ENCODE peak calls at places on chromosomes 2 and 18, in eight cellular contexts. Y is thoracic aorta, K is A549, L is prostate gland, U is breast epithelium, I is IMR-90, A is GM23248, G is tibial nerve. S is an unnamed sample. For H3K4me1, the result is how much of the 10 kb centered on the place peaks cover.

GRCh38 chr2:233997726-233998125 is 52.8 kb upstream of the SPP2 start:
- DNase-seq in Y (no peak), K (no peak), L (no peak), U (no peak), I (no peak), A (no peak), G (no peak), S (no peak)

GRCh38 chr2:163604941-163605555 is 130.8 kb downstream of the FIGN start:
- DNase-seq in Y (no peak), K (no peak), L (no peak), U (no peak), I (peak), A (peak), G (no peak), S (no peak)

GRCh38 chr18:62198259-62198658 is 11.2 kb downstream of the RELCH start:
- DNase-seq in Y (no peak), K (no peak), L (no peak), U (no peak), I (no peak), A (peak), G (no peak), S (no peak)

GRCh38 chr2:104855174-104856085 is 1.5 kb downstream of the POU3F3 start:
- DNase-seq in Y (no peak), K (no peak), L (no peak), U (no peak), I (no peak), A (no peak), G (no peak), S (no peak)

GRCh38 chr2:177817300-177817699 is 255.3 kb downstream of the PDE11A start:
- DNase-seq in Y (no peak), K (no peak), L (no peak), U (no peak), I (no peak), A (no peak), G (no peak), S (no peak)

GRCh38 chr2:42618972-42619371 is 50.5 kb downstream of the MTA3 start:
- DNase-seq in Y (no peak), K (peak), L (no peak), U (no peak), I (peak), A (peak), G (no peak), S (no peak)

GRCh38 chr2:102335871-102336366 is 19.7 kb upstream of the IL18R1 start:
- DNase-seq in Y (no peak), K (no peak), L (no peak), U (no peak), I (no peak), A (no peak), G (no peak), S (no peak)

GRCh38 chr2:46106690-46107089 is 190.5 kb upstream of the EPAS1 start:
- DNase-seq in Y (no peak), K (no peak), L (no peak), U (no peak), I (no peak), A (no peak), G (no peak), S (no peak)

GRCh38 chr18:3104190-3105054 is 91.5 kb upstream of the LPIN2 start:
- DNase-seq in Y (no peak), K (no peak), L (no peak), U (no peak), I (peak), A (peak), G (no peak), S (no peak)

GRCh38 chr2:100274076-100274475 is 48.2 kb downstream of the LONRF2 start:
- DNase-seq in Y (no peak), K (no peak), L (no peak), U (no peak), I (no peak), A (no peak), G (no peak), S (no peak)

GRCh38 chr2:113098061-113098460 is 29.3 kb upstream of the IL1RN start:
- DNase-seq in Y (no peak), K (no peak), L (no peak), U (no peak), I (no peak), A (no peak), G (no peak), S (no peak)

GRCh38 chr18:32958746-32959145 is 185.9 kb upstream of the KLHL14 start:
- DNase-seq in Y (no peak), K (no peak), L (no peak), U (no peak), I (no peak), A (no peak), G (no peak), S (no peak)

GRCh38 chr2:99472327-99472960 is 17.4 kb downstream of the REV1 start:
- DNase-seq in Y (no peak), K (no peak), L (peak), U (no peak), I (no peak), A (no peak), G (no peak), S (no peak)

GRCh38 chr18:63098014-63098981 is 221.3 kb downstream of the BCL2 start:
- DNase-seq in Y (no peak), K (no peak), L (no peak), U (no peak), I (no peak), A (no peak), G (no peak), S (peak)

GRCh38 chr2:241911551-241911950 is 42.0 kb downstream of the RTP5 start:
- DNase-seq in Y (no peak), K (no peak), L (no peak), U (no peak), I (no peak), A (no peak), G (no peak), S (no peak)

GRCh38 chr2:27320958-27321543 is 1.8 kb downstream of the MPV17 start:
- DNase-seq in Y (no peak), K (peak), L (peak), U (peak), I (peak), A (peak), G (peak), S (no peak)

GRCh38 chr18:75869197-75869596 is 441.7 kb upstream of the SMIM21 start:
- DNase-seq in Y (no peak), K (no peak), L (no peak), U (no peak), I (no peak), A (no peak), G (no peak), S (no peak)

GRCh38 chr2:19355931-19356544 is 2.4 kb downstream of the OSR1 start:
- DNase-seq in Y (no peak), K (no peak), L (no peak), U (no peak), I (peak), A (peak), G (no peak), S (no peak)

DNA sequence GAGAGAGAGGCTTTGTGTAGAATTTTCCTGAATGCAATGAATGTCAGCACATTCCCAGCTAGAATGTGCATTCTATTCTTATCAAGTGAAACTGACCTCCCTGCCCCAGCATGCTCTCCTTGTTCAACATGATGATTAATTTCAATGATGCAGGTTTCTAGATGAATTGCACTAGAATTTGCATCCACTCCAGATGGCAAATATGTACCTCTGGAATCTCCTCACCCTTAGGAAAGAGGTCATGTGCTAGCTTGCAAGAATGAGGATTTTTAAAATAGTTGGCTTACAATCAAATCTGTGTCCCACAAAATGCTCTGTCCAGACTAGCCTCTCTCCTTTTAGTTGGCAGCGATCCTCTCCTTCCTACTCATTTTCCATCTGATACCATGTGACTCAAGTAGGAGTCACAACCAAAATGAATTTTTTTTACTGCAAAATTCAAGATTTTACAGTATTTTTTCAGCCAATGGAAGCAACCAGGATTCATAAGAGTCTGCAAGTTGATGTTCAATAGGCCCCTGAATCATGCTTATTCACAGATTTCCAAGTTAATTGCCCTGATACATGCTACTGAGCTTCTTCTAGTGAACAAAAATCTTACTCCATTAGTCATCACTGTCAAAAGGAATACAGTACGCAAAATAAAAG is 21.0 kb upstream of the STAT4 start:
- DNase-seq in Y (no peak), K (peak), L (peak), U (peak), I (peak), A (peak), G (no peak), S (no peak)
- H3K4me1 ChIP-seq in Y (under half), K (half or more), L (under half), U (under half), I (under half), A (half or more), G (under half), S (under half)

DNA sequence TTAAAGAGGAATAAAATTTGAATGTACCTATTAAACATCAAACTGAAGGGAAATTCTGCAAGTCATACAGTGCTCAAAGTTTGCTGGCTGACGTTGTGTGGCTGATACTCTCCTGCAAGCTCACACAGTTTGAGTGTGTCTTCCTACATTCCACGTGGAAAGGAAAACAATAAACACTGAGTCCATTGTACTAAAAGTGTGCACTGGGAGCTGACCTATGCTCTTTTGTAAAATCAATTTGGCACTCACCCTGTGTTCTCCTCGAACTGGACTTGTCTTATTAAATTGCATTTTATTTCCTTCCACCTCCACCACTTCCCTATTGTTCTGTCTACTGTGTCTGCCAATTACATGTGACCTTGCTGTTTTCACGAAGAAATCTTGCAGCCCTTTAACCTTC is 458.0 kb downstream of the CPS1 start:
- DNase-seq in Y (no peak), K (no peak), L (no peak), U (no peak), I (no peak), A (no peak), G (no peak), S (no peak)
- H3K4me3 ChIP-seq in Y (no peak), K (no peak), L (no peak), U (no peak), I (no peak), A (no peak), G (no peak), S (no peak)

GRCh38 chr2:28624798-28625701 is 126.6 kb upstream of the PPP1CB start:
- DNase-seq in Y (no peak), K (no peak), L (no peak), U (peak), I (peak), A (peak), G (peak), S (peak)
- H3K27ac ChIP-seq in Y (peak), K (no peak), L (peak), U (peak), I (peak), A (no peak), G (peak), S (peak)

GRCh38 chr2:157833721-157834120 is 42.4 kb downstream of the ACVR1 start:
- DNase-seq in Y (no peak), K (no peak), L (no peak), U (no peak), I (no peak), A (no peak), G (no peak), S (no peak)
- H3K4me1 ChIP-seq in Y (half or more), K (under half), L (under half), U (under half), I (under half), A (under half), G (under half), S (under half)

GRCh38 chr2:41441958-41442357 is 605.9 kb upstream of the PKDCC start:
- DNase-seq in Y (no peak), K (no peak), L (no peak), U (no peak), I (no peak), A (no peak), G (no peak), S (no peak)

GRCh38 chr2:41445865-41446264 is 602.0 kb upstream of the PKDCC start:
- DNase-seq in Y (no peak), K (no peak), L (no peak), U (no peak), I (no peak), A (no peak), G (no peak), S (no peak)
- H3K4me3 ChIP-seq in Y (no peak), K (no peak), L (no peak), U (no peak), I (no peak), A (no peak), G (no peak), S (no peak)

GRCh38 chr2:174704061-174704460 is 60.2 kb downstream of the CHRNA1 start:
- DNase-seq in Y (no peak), K (no peak), L (no peak), U (no peak), I (no peak), A (no peak), G (no peak), S (no peak)
- H3K27ac ChIP-seq in Y (no peak), K (no peak), L (no peak), U (no peak), I (no peak), A (no peak), G (no peak), S (no peak)

GRCh38 chr2:231713738-231714638 is 5.7 kb downstream of the PTMA start:
- DNase-seq in Y (peak), K (peak), L (peak), U (peak), I (peak), A (peak), G (peak), S (peak)
- H3K4me1 ChIP-seq in Y (half or more), K (half or more), L (under half), U (under half), I (under half), A (under half), G (under half), S (under half)

DNA sequence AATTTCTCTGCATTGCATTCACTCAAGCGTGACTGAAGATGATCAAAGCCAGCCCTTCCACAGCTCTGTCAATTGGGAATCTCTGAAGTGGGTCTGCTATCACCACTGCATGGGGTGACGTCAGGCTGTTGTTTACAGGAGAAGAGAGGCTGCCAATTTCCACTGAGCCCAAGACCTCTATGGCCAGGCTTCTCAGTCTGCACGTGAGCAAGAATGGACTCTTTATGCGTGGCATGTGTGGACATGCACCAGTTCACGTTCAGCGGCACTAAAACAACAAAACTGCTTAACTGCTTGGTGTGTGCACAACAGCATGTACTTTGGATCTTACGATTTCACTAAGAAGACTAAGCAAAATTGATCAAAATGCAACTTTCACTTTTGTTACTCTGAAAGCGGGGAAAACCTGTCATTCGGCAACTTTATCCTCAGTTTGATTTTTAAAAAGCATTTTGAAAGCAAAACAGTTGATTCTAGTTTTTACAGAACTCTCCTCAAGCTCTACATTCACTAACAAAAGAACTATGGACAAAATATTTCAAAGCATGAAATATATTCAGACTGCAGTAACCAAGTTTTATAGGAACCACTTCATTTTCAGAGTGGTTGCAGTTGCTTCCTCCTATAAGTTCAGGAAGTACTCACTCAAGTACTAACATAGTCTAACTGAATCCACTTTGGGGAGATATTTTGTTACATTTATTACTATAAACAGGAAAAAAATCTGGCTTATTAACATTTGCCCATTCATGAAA is 77.0 kb upstream of the SERTAD2 start:
- DNase-seq in Y (peak), K (no peak), L (peak), U (peak), I (peak), A (peak), G (peak), S (no peak)
- H3K4me3 ChIP-seq in Y (peak), K (no peak), L (peak), U (peak), I (peak), A (peak), G (peak), S (peak)

GRCh38 chr2:17599617-17600016 is 59.1 kb downstream of the VSNL1 start:
- DNase-seq in Y (no peak), K (no peak), L (no peak), U (no peak), I (no peak), A (no peak), G (no peak), S (no peak)

GRCh38 chr2:17605691-17606090 is 65.2 kb downstream of the VSNL1 start:
- DNase-seq in Y (no peak), K (no peak), L (no peak), U (no peak), I (no peak), A (no peak), G (no peak), S (no peak)

GRCh38 chr2:17604050-17604449 is 63.6 kb downstream of the VSNL1 start:
- DNase-seq in Y (no peak), K (no peak), L (no peak), U (no peak), I (no peak), A (no peak), G (no peak), S (no peak)

GRCh38 chr2:17600805-17601204 is 60.3 kb downstream of the VSNL1 start:
- DNase-seq in Y (no peak), K (no peak), L (no peak), U (no peak), I (no peak), A (no peak), G (no peak), S (no peak)
- H3K27ac ChIP-seq in Y (no peak), K (no peak), L (no peak), U (no peak), I (no peak), A (no peak), G (no peak), S (no peak)

GRCh38 chr2:26099933-26100332 is 66.0 kb downstream of the RAB10 start:
- DNase-seq in Y (no peak), K (no peak), L (no peak), U (no peak), I (no peak), A (no peak), G (no peak), S (no peak)
- H3K4me1 ChIP-seq in Y (under half), K (under half), L (under half), U (under half), I (under half), A (under half), G (under half), S (under half)